ENCODE peak calls at places on chromosomes 13 and 19, in eight cellular contexts. M is activated gamma-delta T cell treated with anti-CD3 and anti-CD28 coated beads, Interleukin-2, amount 50 U/mL, for 16 hours; Y is GM23248; A is GM23338; W is foreskin fibroblast; X is mucosa of descending colon; R is GM13976; L is right lobe of liver. C is an unnamed sample.

GRCh38 chr13:110363009-110363408 is 55.9 kb downstream of the COL4A2 start:
- DNase-seq in Y (no peak), X (no peak), W (no peak), A (peak), L (no peak), M (no peak), R (no peak), C (no peak)

GRCh38 chr13:113647351-113648217 is 10.4 kb downstream of the ATP4B start:
- DNase-seq in M (no peak), R (no peak), L (peak), Y (peak), X (peak), W (peak), A (no peak), C (peak)

GRCh38 chr19:42242071-42242511 is 311 bp downstream of the GSK3A start:
- DNase-seq in R (no peak), A (no peak), M (no peak), W (no peak), L (no peak), Y (peak), X (peak), C (no peak)

GRCh38 chr19:18021121-18021755 is 13.3 kb downstream of the ARRDC2 start:
- DNase-seq in W (peak), A (no peak), L (peak), M (peak), R (peak), Y (peak), X (peak), C (no peak)

GRCh38 chr13:101838305-101838835 is 385.9 kb downstream of the ITGBL1 start:
- DNase-seq in R (no peak), Y (peak), M (no peak), X (no peak), A (no peak), W (peak), L (no peak), C (no peak)

GRCh38 chr19:16893686-16893990 is 4.8 kb downstream of the F2RL3 start:
- DNase-seq in M (no peak), X (no peak), L (no peak), W (no peak), A (no peak), R (no peak), Y (no peak), C (no peak)

GRCh38 chr13:69571606-69572323 is 535.9 kb upstream of the ATXN8OS start:
- DNase-seq in W (no peak), A (no peak), M (no peak), X (no peak), R (no peak), L (no peak), Y (no peak), C (no peak)

GRCh38 chr13:87376081-87376480 is 295.1 kb upstream of the SLITRK5 start:
- DNase-seq in W (no peak), Y (no peak), L (no peak), M (no peak), X (no peak), R (no peak), A (no peak), C (peak)

GRCh38 chr19:3367572-3368440 is 1.4 kb downstream of the NFIC start:
- DNase-seq in R (no peak), X (no peak), M (no peak), W (no peak), L (no peak), A (no peak), Y (peak), C (no peak)

GRCh38 chr13:97076898-97077297 is 82.6 kb upstream of the OXGR1 start:
- DNase-seq in X (no peak), W (peak), A (no peak), M (no peak), R (no peak), L (no peak), Y (no peak), C (no peak)

GRCh38 chr13:58463841-58464240 is 832.3 kb downstream of the PCDH17 start:
- DNase-seq in A (no peak), Y (no peak), W (no peak), L (no peak), X (no peak), M (no peak), R (no peak), C (no peak)

GRCh38 chr13:36764536-36764935 is 54.5 kb upstream of the RFXAP start:
- DNase-seq in A (no peak), W (no peak), X (no peak), M (no peak), Y (no peak), R (no peak), L (no peak), C (peak)

GRCh38 chr13:51585234-51585672 is 991 bp downstream of the WDFY2 start:
- DNase-seq in Y (peak), M (no peak), X (peak), A (no peak), L (no peak), W (no peak), R (no peak), C (no peak)

GRCh38 chr13:48749699-48750473 is 96.2 kb downstream of the CYSLTR2 start:
- DNase-seq in A (peak), L (peak), M (peak), W (peak), X (peak), R (peak), Y (peak), C (peak)

GRCh38 chr19:14145381-14145780 is 9.0 kb upstream of the ASF1B start:
- DNase-seq in M (no peak), Y (no peak), R (no peak), X (no peak), A (no peak), W (no peak), L (no peak), C (no peak)

GRCh38 chr13:114099918-114100445 is 32.4 kb downstream of the RASA3 start:
- DNase-seq in R (no peak), M (no peak), X (peak), Y (peak), A (peak), L (peak), W (no peak), C (peak)

GRCh38 chr19:30340724-30341595 is 31.2 kb upstream of the ZNF536 start:
- DNase-seq in R (no peak), W (no peak), L (no peak), X (no peak), M (no peak), Y (peak), A (no peak), C (no peak)

GRCh38 chr19:55581828-55582223 is 1.2 kb upstream of the ZNF579 start:
- DNase-seq in W (no peak), A (no peak), X (no peak), R (no peak), M (no peak), Y (peak), L (no peak), C (no peak)

GRCh38 chr13:55627221-55627620 is 1513.5 kb upstream of the PRR20A start:
- DNase-seq in L (no peak), X (no peak), A (no peak), W (no peak), M (no peak), Y (no peak), R (no peak), C (no peak)

GRCh38 chr19:14177496-14178074 is 28.4 kb downstream of the ADGRL1 start:
- DNase-seq in A (no peak), Y (no peak), L (no peak), R (no peak), W (no peak), X (no peak), M (no peak), C (no peak)

C was measured in foreskin keratinocyte.